ENCODE peak calls at places on chromosomes 3 and 15, in seven cellular contexts. P is sigmoid colon; N is effector memory CD4-positive, alpha-beta T cell; X is AG04450; T is thoracic aorta; A is hepatocyte; D is A549. Q is an unnamed sample.
A peak's percentile ranks its signal among the peaks of the same experiment; 100 is the strongest.

GRCh38 chr3:177228601-177229190 is 31.4 kb upstream of the TBL1XR1 start:
- DNase-seq in N (no peak), A (no peak), T (no peak), P (no peak), D (no peak), X (no peak), Q (no peak)

GRCh38 chr3:9732080-9732752 is 681 bp downstream of the BRPF1 start:
- DNase-seq in T (no peak), N (peak; percentile 37), X (no peak), P (no peak), D (peak; percentile 41), A (peak; percentile 42), Q (no peak)

GRCh38 chr3:46461971-46462910 is 2.5 kb downstream of the LTF start:
- DNase-seq in A (no peak), P (no peak), N (no peak), D (no peak), T (no peak), X (no peak), Q (peak; percentile 37)

GRCh38 chr3:115651089-115651488 is 27.8 kb downstream of the GAP43 start:
- DNase-seq in T (no peak), N (no peak), X (no peak), A (no peak), D (no peak), P (no peak), Q (no peak)

GRCh38 chr15:34436126-34436955 is 1.3 kb downstream of the GOLGA8A start:
- DNase-seq in X (no peak), N (no peak), D (no peak), A (no peak), P (no peak), T (no peak), Q (no peak)

GRCh38 chr3:139617656-139618268 is 60.0 kb downstream of the NMNAT3 start:
- DNase-seq in N (no peak), D (no peak), T (no peak), P (no peak), X (no peak), A (no peak), Q (no peak)

GRCh38 chr3:14889188-14889587 is 58.2 kb upstream of the NR2C2 start:
- DNase-seq in D (no peak), N (no peak), A (no peak), X (no peak), P (no peak), T (no peak), Q (no peak)

GRCh38 chr3:185423178-185423577 is 60.2 kb downstream of the MAP3K13 start:
- DNase-seq in T (no peak), P (no peak), X (no peak), D (peak; percentile 3), A (no peak), N (no peak), Q (peak; percentile 37)

GRCh38 chr3:181176610-181177009 is 187.1 kb upstream of the DNAJC19 start:
- DNase-seq in X (peak; percentile 4), D (peak; percentile 2), T (peak; percentile 7), N (no peak), A (peak; percentile 77), P (peak; percentile 74), Q (peak; percentile 59)

GRCh38 chr3:169668957-169669681 is 5.6 kb upstream of the MECOM start:
- DNase-seq in D (peak; percentile 55), X (no peak), P (peak; percentile 70), T (peak; percentile 39), N (no peak), A (peak; percentile 90), Q (peak; percentile 78)

GRCh38 chr15:91409430-91409829 is 309.4 kb downstream of the SV2B start:
- DNase-seq in A (no peak), P (no peak), D (no peak), T (no peak), N (no peak), X (no peak), Q (no peak)

GRCh38 chr3:150255416-150255815 is 152.7 kb upstream of the TSC22D2 start:
- DNase-seq in D (no peak), T (peak; percentile 21), X (no peak), P (peak; percentile 86), N (no peak), A (no peak), Q (no peak)

GRCh38 chr3:69612791-69613190 is 126.5 kb upstream of the MITF start:
- DNase-seq in D (no peak), N (no peak), P (no peak), X (no peak), T (no peak), A (no peak), Q (no peak)

GRCh38 chr15:68504721-68505090 is 72.7 kb upstream of the ITGA11 start:
- DNase-seq in D (no peak), A (no peak), X (no peak), P (no peak), T (no peak), N (no peak), Q (no peak)

GRCh38 chr15:31964586-31965307 is 65.6 kb upstream of the CHRNA7 start:
- DNase-seq in A (no peak), N (no peak), X (no peak), P (no peak), D (no peak), T (no peak), Q (no peak)

GRCh38 chr3:4582634-4583033 is 89.5 kb downstream of the ITPR1 start:
- DNase-seq in T (no peak), A (no peak), D (no peak), N (no peak), P (no peak), X (no peak), Q (peak; percentile 69)

GRCh38 chr3:57627976-57628375 is 30.8 kb upstream of the ARF4 start:
- DNase-seq in A (no peak), T (no peak), D (no peak), N (no peak), X (no peak), P (no peak), Q (no peak)

GRCh38 chr15:74535388-74536084 is 5.5 kb upstream of the ARID3B start:
- DNase-seq in D (no peak), N (no peak), X (no peak), T (no peak), P (no peak), A (no peak), Q (no peak)

GRCh38 chr15:94476681-94477080 is 245.3 kb downstream of the MCTP2 start:
- DNase-seq in D (no peak), N (no peak), X (no peak), P (no peak), A (no peak), T (no peak), Q (no peak)

GRCh38 chr3:122186372-122186771 is 2.9 kb downstream of the CASR start:
- DNase-seq in A (no peak), P (no peak), D (no peak), X (no peak), T (no peak), N (no peak), Q (no peak)

GRCh38 chr3:83649692-83650091 is 1309.1 kb upstream of the CADM2 start:
- DNase-seq in D (no peak), X (no peak), N (no peak), T (no peak), A (no peak), P (no peak), Q (no peak)

DNA sequence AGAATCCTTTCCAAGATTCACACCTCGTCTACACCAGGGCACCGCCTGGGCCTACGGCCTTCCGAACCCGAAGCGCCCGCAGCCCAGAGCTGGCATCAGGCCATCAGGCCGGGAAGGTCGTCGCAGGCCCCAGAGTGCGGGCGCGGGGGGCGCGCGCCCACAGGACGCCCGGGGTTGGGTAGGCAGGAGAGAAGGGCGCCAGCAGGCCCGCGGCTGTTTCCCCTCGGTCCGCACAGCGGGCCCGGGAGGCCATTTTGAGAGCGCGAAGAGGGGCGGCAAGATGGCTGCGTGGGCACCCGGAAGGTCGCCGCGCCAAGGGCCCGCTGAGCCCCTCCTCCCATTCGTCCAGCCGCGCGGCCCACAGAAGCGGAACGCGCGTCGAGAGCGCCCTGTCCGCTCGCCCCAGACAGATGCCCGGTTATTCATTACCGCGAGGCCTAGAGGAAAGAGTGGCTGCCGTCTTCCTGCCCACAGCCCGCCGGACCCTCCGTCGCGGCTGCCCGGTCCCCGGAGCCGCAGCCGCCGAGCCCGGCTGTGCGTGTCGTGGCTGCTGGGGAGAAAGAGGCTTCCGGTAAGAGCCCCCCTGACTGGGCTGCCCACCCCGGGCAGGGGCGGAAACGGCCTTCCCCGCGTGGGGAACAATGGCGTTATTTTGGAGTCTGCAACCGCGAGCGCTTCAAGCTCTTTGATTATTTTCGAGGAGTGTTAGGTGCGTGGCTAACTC is 44.2 kb upstream of the POLG start:
- DNase-seq in D (no peak), N (no peak), X (no peak), A (no peak), P (no peak), T (no peak), Q (no peak)
- H3K4me3 ChIP-seq in D (no peak overlapping the region), N (peak overlapping the region; percentile 38), X (no peak overlapping the region), A (no peak overlapping the region), P (peak overlapping the region; percentile 41), T (peak overlapping the region; percentile 63), Q (no peak overlapping the region)

GRCh38 chr3:191952609-191953008 is 491.6 kb downstream of the PYDC2 start:
- DNase-seq in X (no peak), A (no peak), D (no peak), N (no peak), T (no peak), P (no peak), Q (no peak)

DNA sequence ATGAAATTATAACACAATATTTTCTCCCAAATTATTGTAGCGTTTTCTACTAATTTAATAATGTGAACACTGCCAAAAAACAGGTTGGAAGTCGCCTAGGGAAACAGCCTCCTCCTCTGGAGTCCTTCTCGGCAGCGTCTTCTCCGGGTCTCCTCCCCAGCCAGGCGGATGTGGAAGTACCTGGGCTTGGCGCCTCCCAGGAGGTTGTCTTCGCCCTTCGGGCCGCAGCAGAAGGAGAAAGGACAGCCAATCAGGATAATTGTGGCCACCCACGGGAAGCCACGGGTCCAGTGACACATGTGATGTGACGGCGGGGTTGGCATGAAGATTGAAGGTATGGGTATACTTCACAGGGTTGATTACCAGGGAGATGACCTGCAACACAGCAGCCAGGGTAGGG is 491.2 kb downstream of the PYDC2 start:
- DNase-seq in A (no peak), T (no peak), D (no peak), P (no peak), X (no peak), N (no peak), Q (no peak)
- H3K4me3 ChIP-seq in A (no peak overlapping the region), T (no peak overlapping the region), D (no peak overlapping the region), P (no peak overlapping the region), X (no peak overlapping the region), N (no peak overlapping the region), Q (no peak overlapping the region)

DNA sequence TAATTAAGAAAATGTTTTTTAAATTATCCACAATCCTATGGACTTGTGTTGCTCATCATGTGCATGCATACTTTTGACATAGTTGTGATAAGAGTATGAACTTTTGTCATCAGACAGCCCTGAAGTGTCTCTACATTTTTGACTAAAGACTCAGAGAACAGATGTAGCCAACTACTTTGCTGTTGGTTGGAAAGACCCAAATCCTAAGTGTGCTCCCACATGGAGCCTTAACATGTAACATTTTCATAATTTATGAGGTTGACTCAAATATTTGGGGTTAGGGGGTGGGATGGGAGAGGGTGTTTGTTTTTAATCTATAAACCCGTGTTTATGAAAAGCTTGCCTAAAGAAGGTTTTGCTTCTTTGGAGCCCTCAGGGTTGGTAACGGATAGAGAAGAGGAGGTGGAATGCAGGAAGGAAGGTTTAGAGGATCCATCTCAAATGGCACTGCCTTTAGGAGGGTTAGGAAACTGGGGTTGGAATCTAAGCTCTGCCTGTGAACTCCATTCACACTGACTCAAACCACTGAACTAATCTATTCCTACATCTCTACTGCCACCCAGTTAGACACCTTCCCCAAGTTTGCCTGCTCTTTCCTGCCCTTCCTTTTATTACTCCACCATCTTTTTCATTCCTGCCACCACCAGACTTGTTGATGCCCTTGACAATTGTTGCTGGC is 3.7 kb downstream of the BOC start:
- DNase-seq in N (no peak), A (no peak), D (no peak), X (no peak), P (no peak), T (no peak), Q (no peak)
- H3K4me3 ChIP-seq in N (no peak overlapping the region), A (no peak overlapping the region), D (no peak overlapping the region), X (no peak overlapping the region), P (no peak overlapping the region), T (no peak overlapping the region), Q (no peak overlapping the region)

GRCh38 chr15:47718474-47719440 is 1.5 kb downstream of the SEMA6D start:
- DNase-seq in X (no peak), D (no peak), A (peak; percentile 44), N (no peak), T (no peak), P (no peak), Q (peak; percentile 32)
- H3K4me3 ChIP-seq in X (peak overlapping the region; percentile 74), D (peak overlapping the region; percentile 38), A (peak overlapping the region; percentile 69), N (no peak overlapping the region), T (peak overlapping the region; percentile 89), P (peak overlapping the region; percentile 77), Q (peak overlapping the region; percentile 61)